ENCODE peak calls at places on chromosomes 11 and 22, in seven cellular contexts. C is uterus; G is astrocyte; M is MCF 10A; H is HFF-Myc; F is CD4-positive, alpha-beta T cell; X is omental fat pad. S is an unnamed sample.

GRCh38 chr11:75891947-75892739 is 77.1 kb downstream of the UVRAG start:
- DNase-seq in C (no peak), G (no peak), M (no peak), H (no peak), F (no peak), X (no peak), S (no peak)

GRCh38 chr22:23138584-23139469 is 3.0 kb downstream of the RSPH14 start:
- DNase-seq in C (no peak), G (no peak), M (no peak), H (no peak), F (no peak), X (no peak), S (no peak)

GRCh38 chr11:10932976-10933375 is 75.1 kb upstream of the ZBED5 start:
- DNase-seq in C (no peak), G (no peak), M (no peak), H (no peak), F (no peak), X (no peak), S (no peak)

GRCh38 chr11:33045551-33046255 is 6.3 kb downstream of the TCP11L1 start:
- DNase-seq in C (no peak), G (peak), M (peak), H (peak), F (no peak), X (no peak), S (peak)

GRCh38 chr11:32334822-32335221 is 100.5 kb downstream of the WT1 start:
- DNase-seq in C (no peak), G (no peak), M (no peak), H (no peak), F (no peak), X (no peak), S (no peak)

GRCh38 chr22:50261615-50262459 is at the start of gene MAPK12:
- DNase-seq in C (no peak), G (no peak), M (no peak), H (no peak), F (no peak), X (no peak), S (no peak)

GRCh38 chr11:32385998-32386397 is 49.3 kb downstream of the WT1 start:
- DNase-seq in C (peak), G (peak), M (peak), H (peak), F (no peak), X (no peak), S (peak)

GRCh38 chr11:26286472-26287066 is 45.4 kb upstream of the ANO3 start:
- DNase-seq in C (no peak), G (peak), M (peak), H (no peak), F (no peak), X (no peak), S (no peak)

GRCh38 chr11:36196476-36197099 is 92.6 kb downstream of the COMMD9 start:
- DNase-seq in C (peak), G (no peak), M (no peak), H (no peak), F (no peak), X (no peak), S (no peak)

GRCh38 chr22:35995772-35996171 is 32.9 kb downstream of the RBFOX2 start:
- DNase-seq in C (peak), G (peak), M (peak), H (peak), F (no peak), X (no peak), S (peak)

GRCh38 chr11:69357458-69358397 is 63.8 kb downstream of the MYEOV start:
- DNase-seq in C (no peak), G (no peak), M (no peak), H (no peak), F (no peak), X (no peak), S (no peak)

GRCh38 chr11:65952052-65952521 is 6.8 kb downstream of the TSGA10IP start:
- DNase-seq in C (no peak), G (no peak), M (no peak), H (no peak), F (no peak), X (no peak), S (no peak)

GRCh38 chr11:110750100-110750499 is 37.9 kb upstream of the ARHGAP20 start:
- DNase-seq in C (no peak), G (no peak), M (no peak), H (no peak), F (no peak), X (no peak), S (no peak)

GRCh38 chr11:102929966-102930365 is 25.6 kb downstream of the MMP13 start:
- DNase-seq in C (no peak), G (no peak), M (no peak), H (no peak), F (no peak), X (no peak), S (no peak)

GRCh38 chr22:35930933-35931332 is 97.7 kb downstream of the RBFOX2 start:
- DNase-seq in C (peak), G (peak), M (peak), H (peak), F (no peak), X (no peak), S (peak)

GRCh38 chr11:121328967-121329653 is 36.5 kb downstream of the SC5D start:
- DNase-seq in C (no peak), G (no peak), M (no peak), H (no peak), F (no peak), X (no peak), S (no peak)

GRCh38 chr11:128757235-128757711 is 63.4 kb downstream of the FLI1 start:
- DNase-seq in C (peak), G (no peak), M (peak), H (no peak), F (peak), X (no peak), S (peak)

DNA sequence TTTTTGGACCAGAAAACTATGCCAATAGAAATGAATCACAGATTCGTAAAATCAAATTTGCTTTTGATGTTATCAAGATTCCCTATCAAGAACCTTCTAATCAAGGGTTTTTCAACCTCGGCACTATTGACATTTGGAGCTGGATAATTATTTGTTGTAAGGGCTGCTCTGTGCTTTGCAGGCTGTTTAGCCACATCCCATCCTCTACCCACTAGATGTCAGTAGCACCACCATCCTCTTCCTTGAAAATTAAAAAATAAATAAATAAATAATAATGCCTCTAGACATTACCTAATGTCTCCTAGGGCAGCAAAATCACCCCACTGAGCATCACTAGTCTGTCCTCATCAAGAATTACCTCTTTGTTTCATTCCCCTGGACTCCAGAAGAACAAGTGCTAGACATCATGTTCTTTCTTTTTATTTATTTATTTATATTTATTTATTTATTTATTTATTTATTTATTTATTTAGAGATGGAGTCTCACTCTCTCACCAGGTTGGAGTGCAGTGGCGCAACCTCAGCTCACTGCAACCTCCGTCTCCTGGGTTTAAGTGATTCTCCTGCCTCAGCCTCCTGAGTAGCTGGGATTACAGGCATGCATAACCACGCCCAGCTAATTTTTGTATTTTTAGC is 744.7 kb downstream of the KCNA4 start:
- DNase-seq in C (no peak), G (peak), M (peak), H (no peak), F (no peak), X (no peak), S (peak)
- TF ChIP-seq CTCF in C (no peak), G (peak), M (peak), H (peak), F (no peak), X (no peak), S (peak)

GRCh38 chr11:105469931-105470330 is 139.9 kb upstream of the GRIA4 start:
- DNase-seq in C (no peak), G (no peak), M (no peak), H (no peak), F (no peak), X (no peak), S (no peak)
- TF ChIP-seq CTCF in C (no peak), G (no peak), M (no peak), H (peak), F (no peak), X (no peak), S (no peak)

GRCh38 chr11:115379528-115379927 is 124.7 kb downstream of the CADM1 start:
- DNase-seq in C (no peak), G (no peak), M (no peak), H (no peak), F (no peak), X (no peak), S (no peak)
- TF ChIP-seq CTCF in C (no peak), G (no peak), M (no peak), H (no peak), F (no peak), X (no peak), S (no peak)

GRCh38 chr11:73386026-73386425 is 9.8 kb downstream of the RELT start:
- DNase-seq in C (no peak), G (no peak), M (no peak), H (no peak), F (no peak), X (no peak), S (no peak)

GRCh38 chr11:73384531-73384870 is 8.3 kb downstream of the RELT start:
- DNase-seq in C (no peak), G (no peak), M (no peak), H (no peak), F (no peak), X (no peak), S (no peak)

GRCh38 chr11:73384127-73384441 is 7.9 kb downstream of the RELT start:
- DNase-seq in C (no peak), G (no peak), M (no peak), H (no peak), F (no peak), X (no peak), S (no peak)

GRCh38 chr11:73386568-73386967 is 10.4 kb downstream of the RELT start:
- DNase-seq in C (no peak), G (no peak), M (no peak), H (no peak), F (no peak), X (no peak), S (no peak)

DNA sequence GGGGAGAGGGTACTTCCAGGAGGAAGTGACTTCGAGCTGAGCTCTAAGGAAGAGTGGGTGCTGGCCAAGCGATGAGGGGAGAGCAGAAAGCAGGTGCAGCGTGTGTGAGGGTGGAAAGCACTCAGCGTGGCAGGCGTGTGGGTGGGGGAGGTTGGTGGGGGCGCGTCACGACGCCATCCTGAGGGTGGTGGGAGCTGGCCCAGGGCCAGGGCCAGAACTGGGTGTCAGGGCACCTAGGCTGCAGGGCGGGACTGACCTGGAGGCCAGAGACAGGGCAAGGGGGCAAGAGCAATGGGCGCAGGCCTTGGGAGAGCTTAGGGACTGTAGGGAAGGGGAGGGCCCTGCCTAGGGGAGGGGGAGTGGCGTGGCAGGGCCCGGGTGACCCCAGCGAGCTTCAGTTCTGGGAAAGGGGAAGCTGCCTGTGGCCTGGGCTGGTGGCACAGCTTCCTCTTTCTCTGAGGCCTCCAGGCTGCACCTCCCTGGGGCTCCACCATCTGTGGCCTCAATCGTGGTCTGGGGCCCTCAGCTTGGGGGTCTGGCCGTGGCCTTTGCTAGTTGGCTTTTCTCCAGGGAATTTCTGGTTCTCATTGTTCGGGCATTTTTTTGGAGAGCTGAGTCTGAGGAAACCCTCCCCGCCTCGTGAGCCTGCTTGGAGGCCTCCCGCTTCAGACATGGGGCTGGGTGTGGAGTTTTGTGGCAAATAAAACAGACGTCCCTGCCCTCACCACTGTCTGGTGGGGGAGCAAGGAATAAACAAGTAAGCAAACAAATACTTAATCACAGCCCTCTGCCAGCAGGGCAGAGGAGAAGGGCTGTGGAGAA is 8.9 kb downstream of the RELT start:
- DNase-seq in C (no peak), G (no peak), M (no peak), H (no peak), F (no peak), X (no peak), S (no peak)
- TF ChIP-seq CTCF in C (no peak), G (no peak), M (no peak), H (no peak), F (no peak), X (no peak), S (no peak)

DNA sequence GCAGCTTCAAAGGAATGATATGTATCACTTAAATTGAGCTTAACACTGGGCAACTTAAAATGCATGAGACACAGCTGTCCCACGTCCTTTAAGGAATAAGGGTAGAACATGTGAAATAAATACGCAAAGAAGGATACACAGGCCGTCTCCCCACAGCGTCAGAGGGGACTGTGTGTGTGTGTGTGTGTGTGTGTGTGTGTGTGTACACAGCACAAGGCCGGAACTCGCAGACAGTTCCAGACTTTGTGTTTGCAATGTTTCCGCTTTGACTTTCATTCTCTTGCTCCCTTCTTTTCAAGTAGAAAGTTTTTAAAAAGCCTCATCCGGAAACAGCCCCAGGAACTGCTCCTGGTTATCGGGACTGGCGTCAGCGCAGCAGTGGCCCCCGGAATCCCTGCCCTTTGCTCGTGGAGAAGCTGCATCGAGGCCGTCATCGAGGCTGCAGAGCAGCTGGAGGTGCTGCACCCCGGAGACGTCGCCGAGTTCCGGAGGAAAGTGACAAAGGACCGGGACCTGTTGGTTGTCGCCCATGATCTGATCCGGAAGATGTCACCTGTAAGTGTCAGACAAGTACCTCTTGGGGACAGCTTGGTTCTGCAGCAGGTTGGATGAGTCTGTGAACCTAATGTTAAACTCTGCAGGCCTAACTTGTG is 13.3 kb downstream of the FAM118A start:
- DNase-seq in C (no peak), G (no peak), M (no peak), H (no peak), F (no peak), X (no peak), S (no peak)
- TF ChIP-seq CTCF in C (no peak), G (no peak), M (no peak), H (no peak), F (no peak), X (no peak), S (no peak)

DNA sequence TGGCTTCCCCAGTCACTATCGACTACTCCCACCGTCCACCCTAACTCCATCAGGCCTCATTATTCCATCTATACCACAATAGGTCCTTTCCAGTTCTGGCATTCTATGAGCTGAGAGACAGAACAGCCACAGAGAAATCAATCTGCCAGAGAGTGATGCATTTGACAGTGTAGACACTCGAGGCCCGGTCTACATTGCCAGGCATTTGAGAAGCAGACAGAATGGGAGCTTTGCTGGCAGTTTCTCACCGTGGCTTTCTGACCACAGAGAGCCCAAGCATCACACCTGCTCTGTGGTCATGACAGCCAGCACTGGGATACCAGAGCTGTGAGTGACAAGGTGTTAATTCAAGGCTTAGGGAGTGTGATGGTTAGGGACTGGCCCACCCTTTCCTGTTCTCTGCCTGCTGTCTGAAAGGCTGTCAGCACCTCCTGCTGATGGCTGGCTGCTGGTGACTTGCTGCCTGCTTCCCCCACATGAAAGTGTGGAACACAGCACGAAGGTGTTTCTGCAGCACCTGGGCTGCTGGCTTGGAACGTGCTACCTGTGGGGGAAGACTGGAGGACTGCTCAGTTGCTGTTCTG is 137.8 kb downstream of the KIRREL3 start:
- DNase-seq in C (no peak), G (no peak), M (no peak), H (no peak), F (no peak), X (no peak), S (no peak)
- TF ChIP-seq CTCF in C (no peak), G (no peak), M (no peak), H (peak), F (no peak), X (no peak), S (no peak)

GRCh38 chr11:92784313-92784712 is 185.1 kb upstream of the MTNR1B start:
- DNase-seq in C (no peak), G (no peak), M (no peak), H (no peak), F (no peak), X (no peak), S (no peak)

GRCh38 chr11:92776676-92777075 is 192.8 kb upstream of the MTNR1B start:
- DNase-seq in C (no peak), G (peak), M (no peak), H (no peak), F (no peak), X (no peak), S (no peak)

GRCh38 chr11:92782806-92783205 is 186.6 kb upstream of the MTNR1B start:
- DNase-seq in C (no peak), G (peak), M (peak), H (no peak), F (no peak), X (no peak), S (no peak)

GRCh38 chr11:92779746-92780145 is 189.7 kb upstream of the MTNR1B start:
- DNase-seq in C (no peak), G (no peak), M (no peak), H (no peak), F (no peak), X (no peak), S (no peak)

DNA sequence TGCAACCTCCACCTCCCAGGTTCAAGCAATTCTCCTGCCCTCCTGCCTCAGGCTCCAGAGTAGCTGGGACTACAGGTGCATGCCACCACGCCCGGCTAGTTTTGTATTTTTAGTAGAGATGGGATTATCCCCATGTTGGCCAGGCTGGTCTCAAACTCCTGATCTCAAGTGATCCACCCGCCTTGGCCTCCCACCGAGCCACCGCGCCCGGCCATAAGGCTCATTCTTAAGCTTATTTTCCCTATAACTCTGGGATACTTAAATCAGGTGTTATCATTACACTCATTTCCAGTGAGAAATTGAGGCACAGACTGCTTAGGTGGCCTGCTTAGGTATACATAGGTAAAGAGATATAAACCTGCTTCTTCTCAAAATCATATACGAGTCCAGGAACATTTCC is 188.3 kb upstream of the MTNR1B start:
- DNase-seq in C (no peak), G (no peak), M (no peak), H (no peak), F (no peak), X (no peak), S (no peak)
- TF ChIP-seq CTCF in C (no peak), G (no peak), M (no peak), H (no peak), F (no peak), X (no peak), S (no peak)

GRCh38 chr22:42138122-42138770 is 7.6 kb upstream of the CYP2D6 start:
- DNase-seq in C (no peak), G (no peak), M (no peak), H (no peak), F (no peak), X (no peak), S (no peak)

GRCh38 chr22:42127606-42128005 is 3.0 kb downstream of the CYP2D6 start:
- DNase-seq in C (no peak), G (no peak), M (no peak), H (no peak), F (no peak), X (no peak), S (no peak)

GRCh38 chr22:42134033-42135020 is 3.7 kb upstream of the CYP2D6 start:
- DNase-seq in C (no peak), G (no peak), M (no peak), H (no peak), F (no peak), X (no peak), S (no peak)

GRCh38 chr22:42131562-42131961 is 952 bp upstream of the CYP2D6 start:
- DNase-seq in C (no peak), G (no peak), M (no peak), H (no peak), F (no peak), X (no peak), S (no peak)

DNA sequence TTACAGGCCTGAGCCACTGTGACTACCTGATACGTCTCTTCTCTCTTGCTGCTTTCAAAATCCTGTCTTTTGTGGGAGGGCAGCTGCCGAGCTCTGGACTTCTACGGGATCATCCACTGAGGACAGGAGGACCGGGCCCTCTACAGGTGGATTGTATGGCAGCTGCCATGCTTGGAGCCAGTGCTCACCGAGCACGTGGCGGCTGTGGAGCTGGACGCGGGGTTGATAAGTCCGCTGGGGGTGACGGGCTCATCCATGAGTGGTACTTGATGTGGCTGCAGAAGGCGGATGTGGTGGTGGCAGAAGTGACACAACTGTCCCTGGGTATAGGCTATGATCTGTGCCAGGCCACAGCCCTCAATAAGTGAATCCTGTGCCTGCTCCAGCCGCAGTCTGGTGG is 1.8 kb upstream of the CYP2D6 start:
- DNase-seq in C (no peak), G (no peak), M (no peak), H (no peak), F (no peak), X (no peak), S (no peak)
- TF ChIP-seq CTCF in C (no peak), G (no peak), M (no peak), H (no peak), F (no peak), X (no peak), S (no peak)